ENCODE peak calls at places on chromosomes 12 and 14, in six cellular contexts. Y, R, B, E, P and U are unnamed samples.
A peak's percentile ranks its signal among the peaks of the same experiment; 100 is the strongest.

GRCh38 chr12:58395470-58395869 is 454.1 kb downstream of the ATP23 start:
- DNase-seq in P (no peak), R (no peak), E (no peak), Y (no peak), B (no peak), U (no peak)

GRCh38 chr12:104002686-104003085 is 37.0 kb downstream of the TDG start:
- DNase-seq in Y (no peak), P (no peak), B (no peak), E (no peak), R (no peak), U (no peak)

GRCh38 chr12:56385873-56386272 is 23.2 kb upstream of the APOF start:
- DNase-seq in E (no peak), Y (no peak), B (no peak), P (no peak), R (no peak), U (no peak)

GRCh38 chr12:88658009-88658408 is 77.7 kb upstream of the KITLG start:
- DNase-seq in Y (no peak), B (no peak), P (no peak), R (no peak), E (no peak), U (no peak)

GRCh38 chr12:62813031-62813829 is 121.7 kb downstream of the PPM1H start:
- DNase-seq in R (peak; percentile 22), Y (peak; percentile 87), B (no peak), P (peak; percentile 79), E (no peak), U (peak; percentile 4)

GRCh38 chr14:98950356-98950895 is 321.6 kb downstream of the BCL11B start:
- DNase-seq in R (no peak), P (no peak), E (no peak), Y (peak; percentile 94), B (no peak), U (no peak)

GRCh38 chr14:100657780-100658513 is 68.7 kb upstream of the DLK1 start:
- DNase-seq in P (no peak), E (no peak), R (no peak), B (no peak), Y (no peak), U (no peak)

GRCh38 chr12:3190101-3190500 is 112.9 kb downstream of the TSPAN9 start:
- DNase-seq in R (no peak), E (no peak), Y (no peak), P (no peak), B (no peak), U (no peak)

GRCh38 chr14:91149462-91149861 is 35.6 kb downstream of the DGLUCY start:
- DNase-seq in R (no peak), B (no peak), P (peak; percentile 52), Y (peak; percentile 69), E (no peak), U (no peak)